ENCODE peak calls at places on chromosomes 2 and 18, in six cellular contexts. One of them, this sample, is unnamed.

GRCh38 chr2:191758420-191759199 is 80.7 kb downstream of the NABP1 start:
- DNase-seq in HCT116: peak; percentile 76
- DNase-seq in WTC11: peak; percentile 66
- DNase-seq in endothelial cell of umbilical vein: peak; percentile 66
- DNase-seq in K562: peak; percentile 51
- DNase-seq in A549: peak; percentile 87
- DNase-seq in this sample: peak; percentile 55

GRCh38 chr2:205706769-205707375 is 24.6 kb downstream of the NRP2 start:
- DNase-seq in HCT116: no peak
- DNase-seq in K562: no peak
- DNase-seq in WTC11: no peak
- DNase-seq in A549: no peak
- DNase-seq in endothelial cell of umbilical vein: peak; percentile 93
- DNase-seq in this sample: peak; percentile 84

GRCh38 chr2:223203971-223204370 is 152.0 kb downstream of the KCNE4 start:
- DNase-seq in endothelial cell of umbilical vein: no peak
- DNase-seq in K562: no peak
- DNase-seq in WTC11: no peak
- DNase-seq in A549: no peak
- DNase-seq in HCT116: no peak
- DNase-seq in this sample: no peak

GRCh38 chr2:171551836-171552235 is 29.6 kb downstream of the CYBRD1 start:
- DNase-seq in HCT116: no peak
- DNase-seq in K562: no peak
- DNase-seq in WTC11: no peak
- DNase-seq in endothelial cell of umbilical vein: no peak
- DNase-seq in A549: no peak
- DNase-seq in this sample: no peak

GRCh38 chr18:5058768-5059539 is 138.1 kb downstream of the AKAIN1 start:
- DNase-seq in endothelial cell of umbilical vein: no peak
- DNase-seq in A549: no peak
- DNase-seq in HCT116: no peak
- DNase-seq in WTC11: no peak
- DNase-seq in K562: no peak
- DNase-seq in this sample: peak; percentile 26

GRCh38 chr2:152464853-152465470 is 130.0 kb downstream of the FMNL2 start:
- DNase-seq in K562: no peak
- DNase-seq in A549: no peak
- DNase-seq in WTC11: no peak
- DNase-seq in endothelial cell of umbilical vein: no peak
- DNase-seq in HCT116: no peak
- DNase-seq in this sample: no peak

GRCh38 chr2:161017780-161018440 is 142.3 kb upstream of the TANK start:
- DNase-seq in HCT116: no peak
- DNase-seq in A549: no peak
- DNase-seq in K562: no peak
- DNase-seq in WTC11: no peak
- DNase-seq in endothelial cell of umbilical vein: no peak
- DNase-seq in this sample: no peak

GRCh38 chr2:44055664-44056063 is 59.9 kb upstream of the LRPPRC start:
- DNase-seq in endothelial cell of umbilical vein: no peak
- DNase-seq in HCT116: no peak
- DNase-seq in WTC11: peak; percentile 48
- DNase-seq in A549: no peak
- DNase-seq in K562: no peak
- DNase-seq in this sample: no peak

GRCh38 chr2:73069041-73069854 is 2.3 kb downstream of the SFXN5 start:
- DNase-seq in WTC11: no peak
- DNase-seq in endothelial cell of umbilical vein: no peak
- DNase-seq in A549: no peak
- DNase-seq in HCT116: no peak
- DNase-seq in K562: no peak
- DNase-seq in this sample: no peak

GRCh38 chr18:8747440-8747937 is 42.1 kb downstream of the MTCL1 start:
- DNase-seq in HCT116: no peak
- DNase-seq in A549: no peak
- DNase-seq in K562: no peak
- DNase-seq in endothelial cell of umbilical vein: peak; percentile 74
- DNase-seq in WTC11: no peak
- DNase-seq in this sample: no peak

GRCh38 chr2:17539993-17540812 is at the start of gene VSNL1:
- DNase-seq in WTC11: peak; percentile 95
- DNase-seq in K562: peak; percentile 59
- DNase-seq in endothelial cell of umbilical vein: peak; percentile 27
- DNase-seq in HCT116: peak; percentile 79
- DNase-seq in A549: no peak
- DNase-seq in this sample: no peak

GRCh38 chr2:113240915-113241911 is 37.5 kb downstream of the PAX8 start:
- DNase-seq in A549: peak; percentile 99
- DNase-seq in HCT116: peak; percentile 97
- DNase-seq in WTC11: no peak
- DNase-seq in K562: peak; percentile 51
- DNase-seq in endothelial cell of umbilical vein: peak; percentile 93
- DNase-seq in this sample: no peak

GRCh38 chr2:37829202-37829601 is 95.9 kb upstream of the RMDN2 start:
- DNase-seq in WTC11: no peak
- DNase-seq in HCT116: no peak
- DNase-seq in K562: no peak
- DNase-seq in A549: no peak
- DNase-seq in endothelial cell of umbilical vein: peak; percentile 95
- DNase-seq in this sample: no peak

GRCh38 chr2:148490840-148491439 is 153.6 kb upstream of the EPC2 start:
- DNase-seq in K562: no peak
- DNase-seq in A549: no peak
- DNase-seq in HCT116: no peak
- DNase-seq in WTC11: no peak
- DNase-seq in endothelial cell of umbilical vein: no peak
- DNase-seq in this sample: no peak

GRCh38 chr2:143684731-143685364 is 555.6 kb downstream of the ARHGAP15 start:
- DNase-seq in K562: no peak
- DNase-seq in endothelial cell of umbilical vein: no peak
- DNase-seq in HCT116: no peak
- DNase-seq in WTC11: no peak
- DNase-seq in A549: no peak
- DNase-seq in this sample: no peak

GRCh38 chr2:45944075-45944474 is 292.6 kb downstream of the PRKCE start:
- DNase-seq in A549: no peak
- DNase-seq in WTC11: no peak
- DNase-seq in endothelial cell of umbilical vein: peak; percentile 63
- DNase-seq in HCT116: peak; percentile 80
- DNase-seq in K562: no peak
- DNase-seq in this sample: no peak

GRCh38 chr2:67982956-67983355 is 79.8 kb downstream of the C1D start:
- DNase-seq in A549: no peak
- DNase-seq in WTC11: no peak
- DNase-seq in endothelial cell of umbilical vein: no peak
- DNase-seq in HCT116: no peak
- DNase-seq in K562: no peak
- DNase-seq in this sample: no peak

GRCh38 chr2:53033416-53033815 is 734.2 kb upstream of the CHAC2 start:
- DNase-seq in endothelial cell of umbilical vein: no peak
- DNase-seq in A549: no peak
- DNase-seq in WTC11: no peak
- DNase-seq in K562: no peak
- DNase-seq in HCT116: no peak
- DNase-seq in this sample: no peak

GRCh38 chr2:64649626-64650025 is 4.1 kb downstream of the SERTAD2 start:
- DNase-seq in K562: no peak
- DNase-seq in A549: no peak
- DNase-seq in WTC11: no peak
- DNase-seq in HCT116: no peak
- DNase-seq in endothelial cell of umbilical vein: no peak
- DNase-seq in this sample: no peak

GRCh38 chr18:48308027-48308635 is 101.1 kb downstream of the ZBTB7C start:
- DNase-seq in WTC11: no peak
- DNase-seq in HCT116: peak; percentile 6
- DNase-seq in endothelial cell of umbilical vein: no peak
- DNase-seq in K562: no peak
- DNase-seq in A549: no peak
- DNase-seq in this sample: no peak

GRCh38 chr2:30710016-30710415 is 97.2 kb downstream of the CAPN13 start:
- DNase-seq in WTC11: no peak
- DNase-seq in endothelial cell of umbilical vein: no peak
- DNase-seq in HCT116: no peak
- DNase-seq in A549: no peak
- DNase-seq in K562: no peak
- DNase-seq in this sample: no peak

GRCh38 chr2:208279236-208279635 is 13.2 kb downstream of the PIKFYVE start:
- DNase-seq in HCT116: no peak
- DNase-seq in endothelial cell of umbilical vein: no peak
- DNase-seq in A549: no peak
- DNase-seq in WTC11: no peak
- DNase-seq in K562: no peak
- DNase-seq in this sample: no peak

GRCh38 chr2:221896505-221897151 is 324.5 kb upstream of the EPHA4 start:
- DNase-seq in K562: no peak
- DNase-seq in endothelial cell of umbilical vein: no peak
- DNase-seq in WTC11: no peak
- DNase-seq in A549: no peak
- DNase-seq in HCT116: no peak
- DNase-seq in this sample: no peak

GRCh38 chr2:160457588-160457987 is 36.0 kb downstream of the RBMS1 start:
- DNase-seq in endothelial cell of umbilical vein: no peak
- DNase-seq in K562: no peak
- DNase-seq in A549: no peak
- DNase-seq in WTC11: no peak
- DNase-seq in HCT116: no peak
- DNase-seq in this sample: no peak

GRCh38 chr2:222805591-222806304 is 55.1 kb upstream of the ACSL3 start:
- DNase-seq in WTC11: no peak
- DNase-seq in A549: no peak
- DNase-seq in HCT116: no peak
- DNase-seq in endothelial cell of umbilical vein: no peak
- DNase-seq in K562: no peak
- DNase-seq in this sample: no peak

GRCh38 chr2:109720379-109721116 is 73.6 kb upstream of the RGPD5 start:
- DNase-seq in A549: no peak
- DNase-seq in WTC11: no peak
- DNase-seq in K562: no peak
- DNase-seq in HCT116: no peak
- DNase-seq in endothelial cell of umbilical vein: no peak
- DNase-seq in this sample: no peak

GRCh38 chr18:27922780-27923179 is 254.2 kb downstream of the CDH2 start:
- DNase-seq in endothelial cell of umbilical vein: no peak
- DNase-seq in K562: no peak
- DNase-seq in WTC11: no peak
- DNase-seq in A549: no peak
- DNase-seq in HCT116: no peak
- DNase-seq in this sample: no peak

GRCh38 chr2:147288131-147288530 is 556.7 kb upstream of the ACVR2A start:
- DNase-seq in endothelial cell of umbilical vein: no peak
- DNase-seq in K562: no peak
- DNase-seq in HCT116: no peak
- DNase-seq in A549: no peak
- DNase-seq in WTC11: no peak
- DNase-seq in this sample: no peak

GRCh38 chr18:46096651-46097300 is 1.3 kb downstream of the ATP5F1A start:
- DNase-seq in A549: no peak
- DNase-seq in K562: no peak
- DNase-seq in HCT116: no peak
- DNase-seq in endothelial cell of umbilical vein: no peak
- DNase-seq in WTC11: no peak
- DNase-seq in this sample: no peak

DNA sequence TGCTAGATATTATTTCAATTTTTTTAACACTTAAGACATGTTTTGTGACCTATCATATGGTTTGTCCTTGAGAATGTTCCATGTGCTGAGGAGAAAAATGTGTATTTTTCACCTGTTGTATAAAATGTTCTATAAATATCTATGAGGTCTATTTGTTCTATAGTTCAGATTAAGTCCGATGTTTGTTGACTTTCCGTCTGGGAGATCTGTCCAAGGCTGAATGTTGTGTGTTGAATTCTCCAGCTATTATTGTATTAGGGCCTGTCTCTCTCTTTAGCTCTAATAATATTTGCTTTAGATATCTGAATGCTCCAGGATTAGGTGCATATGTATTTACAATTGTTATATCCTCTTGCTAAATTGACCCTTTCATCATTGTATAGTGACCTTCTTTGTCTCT is 144.1 kb downstream of the NYAP2 start:
- DNase-seq in K562: no peak
- DNase-seq in HCT116: no peak
- DNase-seq in A549: no peak
- DNase-seq in WTC11: no peak
- DNase-seq in endothelial cell of umbilical vein: no peak
- DNase-seq in this sample: no peak
- TF ChIP-seq MAX in K562: no peak
- TF ChIP-seq MAX in HCT116: no peak
- TF ChIP-seq MAX in A549: no peak
- TF ChIP-seq MAX in WTC11: no peak
- TF ChIP-seq MAX in endothelial cell of umbilical vein: no peak
- TF ChIP-seq MAX in this sample: no peak

GRCh38 chr2:24214880-24215279 is 40.0 kb downstream of the FAM228A start:
- DNase-seq in K562: no peak
- DNase-seq in HCT116: no peak
- DNase-seq in WTC11: no peak
- DNase-seq in endothelial cell of umbilical vein: no peak
- DNase-seq in A549: no peak
- DNase-seq in this sample: peak; percentile 48
- TF ChIP-seq MAX in K562: no peak
- TF ChIP-seq MAX in HCT116: no peak
- TF ChIP-seq MAX in WTC11: no peak
- TF ChIP-seq MAX in endothelial cell of umbilical vein: no peak
- TF ChIP-seq MAX in A549: no peak
- TF ChIP-seq MAX in this sample: no peak

GRCh38 chr2:181239400-181239799 is 217.8 kb upstream of the ITGA4 start:
- DNase-seq in A549: no peak
- DNase-seq in WTC11: peak; percentile 36
- DNase-seq in HCT116: peak; percentile 53
- DNase-seq in K562: no peak
- DNase-seq in endothelial cell of umbilical vein: no peak
- DNase-seq in this sample: no peak
- TF ChIP-seq MAX in A549: no peak
- TF ChIP-seq MAX in WTC11: no peak
- TF ChIP-seq MAX in HCT116: no peak
- TF ChIP-seq MAX in K562: no peak
- TF ChIP-seq MAX in endothelial cell of umbilical vein: no peak
- TF ChIP-seq MAX in this sample: no peak

GRCh38 chr2:85760371-85760770 is 6.6 kb downstream of the ATOH8 start:
- DNase-seq in HCT116: no peak
- DNase-seq in endothelial cell of umbilical vein: peak; percentile 38
- DNase-seq in A549: no peak
- DNase-seq in K562: no peak
- DNase-seq in WTC11: no peak
- DNase-seq in this sample: no peak
- TF ChIP-seq MAX in HCT116: no peak
- TF ChIP-seq MAX in endothelial cell of umbilical vein: no peak
- TF ChIP-seq MAX in A549: no peak
- TF ChIP-seq MAX in K562: no peak
- TF ChIP-seq MAX in WTC11: no peak
- TF ChIP-seq MAX in this sample: no peak

DNA sequence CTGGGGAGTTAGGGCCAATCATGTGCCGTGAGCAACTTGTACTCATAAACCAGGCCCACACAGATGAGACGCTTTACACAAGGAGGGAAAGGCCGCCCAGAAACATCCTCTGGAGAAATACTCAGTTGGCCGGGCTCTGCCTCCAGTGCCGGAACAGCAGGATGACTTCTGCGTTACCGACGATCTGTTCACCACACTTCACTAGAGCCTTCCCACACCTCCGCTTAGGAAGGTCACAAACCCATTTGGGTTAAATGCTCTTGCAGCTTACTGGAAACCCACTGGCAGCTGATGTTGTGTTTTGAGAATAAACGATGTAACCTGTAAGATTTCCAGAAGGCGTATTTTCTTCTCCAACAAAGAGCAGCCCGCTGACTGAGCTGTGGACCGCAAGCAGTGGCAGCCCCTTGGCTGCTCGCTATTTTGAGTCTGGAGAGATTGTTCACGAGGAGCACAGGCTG is 44.1 kb downstream of the COLEC12 start:
- DNase-seq in A549: no peak
- DNase-seq in K562: no peak
- DNase-seq in endothelial cell of umbilical vein: no peak
- DNase-seq in HCT116: no peak
- DNase-seq in WTC11: no peak
- DNase-seq in this sample: no peak
- TF ChIP-seq MAX in A549: no peak
- TF ChIP-seq MAX in K562: no peak
- TF ChIP-seq MAX in endothelial cell of umbilical vein: no peak
- TF ChIP-seq MAX in HCT116: no peak
- TF ChIP-seq MAX in WTC11: no peak
- TF ChIP-seq MAX in this sample: no peak